ENCODE peak calls at places on chromosomes 12 and 14, in five cellular contexts. S is amygdala, O is NCI-H2081, H is K562, C is left cardiac atrium. I is an unnamed sample.

GRCh38 chr14:79638647-79639266 is 572.5 kb downstream of the DIO2 start:
- DNase-seq in C (no peak), S (no peak), H (no peak), O (no peak), I (no peak)

GRCh38 chr12:123506843-123507236 is 26.7 kb downstream of the RILPL1 start:
- DNase-seq in H (no peak), C (no peak), O (no peak), S (no peak), I (no peak)

GRCh38 chr14:99728981-99729451 is 44.9 kb downstream of the CYP46A1 start:
- DNase-seq in H (no peak), C (no peak), S (no peak), O (no peak), I (no peak)

GRCh38 chr12:42761601-42762350 is 172.2 kb upstream of the PRICKLE1 start:
- DNase-seq in S (no peak), O (no peak), C (no peak), H (no peak), I (no peak)

GRCh38 chr12:52884526-52885293 is 20.2 kb downstream of the KRT8 start:
- DNase-seq in O (peak; percentile 66), C (peak; percentile 82), H (peak; percentile 90), S (peak; percentile 28), I (peak; percentile 88)

GRCh38 chr12:69988601-69989194 is 163.7 kb downstream of the MYRFL start:
- DNase-seq in H (no peak), C (no peak), O (no peak), S (no peak), I (peak; percentile 34)

GRCh38 chr12:65825573-65826512 is 1.6 kb downstream of the HMGA2 start:
- DNase-seq in H (no peak), S (no peak), C (peak; percentile 28), O (no peak), I (peak; percentile 49)

GRCh38 chr14:29752221-29752923 is 175.3 kb downstream of the PRKD1 start:
- DNase-seq in S (no peak), O (no peak), H (no peak), C (no peak), I (no peak)

GRCh38 chr12:129305851-129306250 is 452.6 kb downstream of the GLT1D1 start:
- DNase-seq in H (no peak), S (no peak), C (no peak), O (no peak), I (no peak)

GRCh38 chr12:112151766-112152541 is 26.6 kb downstream of the TRAFD1 start:
- DNase-seq in S (no peak), O (no peak), H (no peak), C (no peak), I (no peak)

GRCh38 chr12:62123721-62124203 is 136.4 kb upstream of the USP15 start:
- DNase-seq in O (peak; percentile 64), C (no peak), H (peak; percentile 33), S (no peak), I (peak; percentile 76)

GRCh38 chr12:82461851-82462250 is 103.5 kb downstream of the METTL25 start:
- DNase-seq in O (no peak), S (no peak), C (no peak), H (no peak), I (no peak)

GRCh38 chr12:58363971-58364370 is 422.6 kb downstream of the ATP23 start:
- DNase-seq in C (no peak), O (no peak), H (no peak), S (no peak), I (no peak)

GRCh38 chr14:66508846-66509621 is 1.1 kb downstream of the GPHN start:
- DNase-seq in O (peak; percentile 60), S (peak; percentile 39), C (peak; percentile 35), H (peak; percentile 19), I (peak; percentile 57)

GRCh38 chr14:48398675-48399282 is 723.4 kb upstream of the MDGA2 start:
- DNase-seq in O (peak; percentile 78), H (peak; percentile 5), C (no peak), S (no peak), I (peak; percentile 66)

GRCh38 chr12:131832393-131833231 is 4.4 kb downstream of the MMP17 start:
- DNase-seq in S (no peak), H (no peak), O (peak; percentile 74), C (peak; percentile 75), I (peak; percentile 7)

GRCh38 chr12:89357297-89357730 is 5.0 kb upstream of the DUSP6 start:
- DNase-seq in H (no peak), S (no peak), O (no peak), C (no peak), I (peak; percentile 70)

GRCh38 chr12:27970981-27971489 is 1.5 kb downstream of the PTHLH start:
- DNase-seq in S (no peak), O (no peak), C (peak; percentile 21), H (no peak), I (peak; percentile 16)

GRCh38 chr12:94421868-94422740 is 37.6 kb downstream of the CEP83 start:
- DNase-seq in C (no peak), H (no peak), S (no peak), O (no peak), I (no peak)

GRCh38 chr12:82866227-82866803 is 179.6 kb downstream of the TMTC2 start:
- DNase-seq in H (no peak), C (no peak), S (no peak), O (no peak), I (no peak)

GRCh38 chr14:44405350-44405619 is 101.8 kb downstream of the FSCB start:
- DNase-seq in O (no peak), H (peak; percentile 3), C (no peak), S (no peak), I (no peak)

GRCh38 chr14:25406818-25407217 is 356.9 kb upstream of the STXBP6 start:
- DNase-seq in S (no peak), C (no peak), H (peak; percentile 7), O (peak; percentile 58), I (peak; percentile 72)

GRCh38 chr12:87827638-87828264 is 201.4 kb downstream of the C12orf50 start:
- DNase-seq in H (no peak), S (no peak), O (no peak), C (no peak), I (peak; percentile 39)

GRCh38 chr12:121802843-121803698 is 738 bp upstream of the SETD1B start:
- DNase-seq in O (peak; percentile 95), H (peak; percentile 96), S (peak; percentile 91), C (peak; percentile 90), I (peak; percentile 95)

GRCh38 chr12:124663771-124664366 is 96.5 kb upstream of the NCOR2 start:
- DNase-seq in H (no peak), S (peak; percentile 55), O (no peak), C (no peak), I (no peak)

GRCh38 chr14:48350971-48351370 is 675.6 kb upstream of the MDGA2 start:
- DNase-seq in S (no peak), O (no peak), C (no peak), H (no peak), I (peak; percentile 7)

GRCh38 chr12:96501139-96501741 is 11.9 kb downstream of the CFAP54 start:
- DNase-seq in H (peak; percentile 47), O (peak; percentile 33), C (peak; percentile 58), S (no peak), I (peak; percentile 19)

GRCh38 chr14:104431929-104432541 is 147.5 kb upstream of the C14orf180 start:
- DNase-seq in C (no peak), H (no peak), O (no peak), S (no peak), I (no peak)

GRCh38 chr12:114943601-114944000 is 259.6 kb upstream of the TBX3 start:
- DNase-seq in C (no peak), O (no peak), H (no peak), S (no peak), I (no peak)

GRCh38 chr14:68377056-68377455 is 415.8 kb downstream of the ZFP36L1 start:
- DNase-seq in O (no peak), H (no peak), C (no peak), S (no peak), I (no peak)

GRCh38 chr12:45269407-45269741 is 53.5 kb downstream of the ANO6 start:
- DNase-seq in S (no peak), O (no peak), H (no peak), C (no peak), I (no peak)

GRCh38 chr14:90495357-90496276 is 98.8 kb downstream of the CALM1 start:
- DNase-seq in H (peak; percentile 66), O (no peak), C (peak; percentile 53), S (no peak), I (peak; percentile 90)

GRCh38 chr12:74624206-74624605 is 86.6 kb downstream of the ATXN7L3B start:
- DNase-seq in S (no peak), O (peak; percentile 90), C (no peak), H (no peak), I (no peak)

GRCh38 chr12:72723732-72724131 is 451.6 kb downstream of the TRHDE start:
- DNase-seq in C (no peak), S (no peak), H (no peak), O (no peak), I (no peak)

GRCh38 chr12:132861558-132861957 is 25.8 kb downstream of the CHFR start:
- DNase-seq in O (no peak), S (no peak), H (no peak), C (no peak), I (no peak)

GRCh38 chr14:67766035-67766680 is 50.2 kb downstream of the ZFYVE26 start:
- DNase-seq in H (no peak), C (no peak), O (no peak), S (no peak), I (no peak)

GRCh38 chr14:74326369-74327152 is 21.7 kb upstream of the VRTN start:
- DNase-seq in O (peak; percentile 28), S (no peak), C (no peak), H (no peak), I (peak; percentile 68)

GRCh38 chr14:93980464-93981201 is 4.3 kb upstream of the ASB2 start:
- DNase-seq in S (peak; percentile 11), O (no peak), H (no peak), C (peak; percentile 80), I (no peak)

I was measured in hepatocyte.